ENCODE peak calls at places on chromosome 9, in five cellular contexts. B, G, O, W and N are unnamed samples.
A peak's percentile ranks its signal among the peaks of the same experiment; 100 is the strongest.

GRCh38 chr9:126431112-126431742 is 104.6 kb downstream of the MVB12B start:
- DNase-seq in B (no peak), G (no peak), O (no peak), W (no peak), N (no peak)

GRCh38 chr9:34446468-34446891 is 11.9 kb downstream of the FAM219A start:
- DNase-seq in B (no peak), G (no peak), O (peak; percentile 36), W (no peak), N (peak; percentile 55)

GRCh38 chr9:107390319-107390718 is 99.2 kb downstream of the KLF4 start:
- DNase-seq in B (peak; percentile 23), G (no peak), O (no peak), W (no peak), N (no peak)

GRCh38 chr9:98488578-98489312 is 220.0 kb downstream of the GABBR2 start:
- DNase-seq in B (peak; percentile 91), G (peak; percentile 24), O (peak; percentile 90), W (no peak), N (peak; percentile 97)

GRCh38 chr9:126611592-126612328 is 2.0 kb upstream of the LMX1B start:
- DNase-seq in B (peak; percentile 66), G (peak; percentile 90), O (peak; percentile 27), W (peak; percentile 55), N (peak; percentile 33)

GRCh38 chr9:599933-600461 is 241.5 kb upstream of the DMRT1 start:
- DNase-seq in B (no peak), G (no peak), O (no peak), W (no peak), N (no peak)

GRCh38 chr9:88235615-88236014 is 97.3 kb upstream of the SPATA31C2 start:
- DNase-seq in B (no peak), G (no peak), O (no peak), W (no peak), N (no peak)

GRCh38 chr9:22279621-22280020 is 167.0 kb upstream of the DMRTA1 start:
- DNase-seq in B (no peak), G (no peak), O (no peak), W (no peak), N (no peak)

GRCh38 chr9:14310247-14310646 is 3.7 kb downstream of the NFIB start:
- DNase-seq in B (no peak), G (no peak), O (no peak), W (no peak), N (no peak)

GRCh38 chr9:27528278-27528885 is 1.2 kb downstream of the MOB3B start:
- DNase-seq in B (peak; percentile 91), G (peak; percentile 79), O (peak; percentile 53), W (peak; percentile 82), N (no peak)

GRCh38 chr9:13992136-13992798 is 321.7 kb downstream of the NFIB start:
- DNase-seq in B (no peak), G (no peak), O (peak; percentile 30), W (no peak), N (no peak)

GRCh38 chr9:128946945-128947422 is 419 bp downstream of the DOLK start:
- DNase-seq in B (peak; percentile 30), G (peak; percentile 20), O (peak; percentile 22), W (peak; percentile 13), N (no peak)

GRCh38 chr9:106888992-106889631 is 26.1 kb downstream of the ZNF462 start:
- DNase-seq in B (peak; percentile 79), G (no peak), O (no peak), W (no peak), N (no peak)

GRCh38 chr9:116421006-116421538 is 266.0 kb upstream of the TRIM32 start:
- DNase-seq in B (peak; percentile 87), G (no peak), O (no peak), W (no peak), N (peak; percentile 38)

GRCh38 chr9:14608521-14608920 is 84.7 kb downstream of the ZDHHC21 start:
- DNase-seq in B (no peak), G (no peak), O (no peak), W (no peak), N (no peak)

GRCh38 chr9:105053209-105053652 is 125.3 kb upstream of the ABCA1 start:
- DNase-seq in B (peak; percentile 92), G (no peak), O (peak; percentile 92), W (peak; percentile 16), N (peak; percentile 53)

GRCh38 chr9:69719368-69719767 is 40.4 kb downstream of the PTAR1 start:
- DNase-seq in B (no peak), G (no peak), O (peak; percentile 13), W (no peak), N (no peak)

GRCh38 chr9:35725362-35725761 is 6.6 kb downstream of the TLN1 start:
- DNase-seq in B (no peak), G (no peak), O (no peak), W (no peak), N (no peak)

GRCh38 chr9:107644774-107645463 is 155.3 kb upstream of the KLF4 start:
- DNase-seq in B (no peak), G (no peak), O (no peak), W (no peak), N (no peak)

GRCh38 chr9:88954073-88954472 is 37.2 kb upstream of the S1PR3 start:
- DNase-seq in B (peak; percentile 62), G (no peak), O (peak; percentile 22), W (no peak), N (peak; percentile 32)

GRCh38 chr9:17802249-17802857 is 223.5 kb downstream of the SH3GL2 start:
- DNase-seq in B (no peak), G (no peak), O (peak; percentile 9), W (no peak), N (peak; percentile 16)

GRCh38 chr9:304106-304505 is 89.4 kb downstream of the DOCK8 start:
- DNase-seq in B (no peak), G (no peak), O (no peak), W (no peak), N (no peak)

GRCh38 chr9:108779506-108779905 is 76.3 kb downstream of the ACTL7B start:
- DNase-seq in B (no peak), G (no peak), O (no peak), W (no peak), N (no peak)

GRCh38 chr9:111630182-111631070 is 708 bp upstream of the DNAJC25 start:
- DNase-seq in B (no peak), G (no peak), O (peak; percentile 9), W (no peak), N (no peak)

DNA sequence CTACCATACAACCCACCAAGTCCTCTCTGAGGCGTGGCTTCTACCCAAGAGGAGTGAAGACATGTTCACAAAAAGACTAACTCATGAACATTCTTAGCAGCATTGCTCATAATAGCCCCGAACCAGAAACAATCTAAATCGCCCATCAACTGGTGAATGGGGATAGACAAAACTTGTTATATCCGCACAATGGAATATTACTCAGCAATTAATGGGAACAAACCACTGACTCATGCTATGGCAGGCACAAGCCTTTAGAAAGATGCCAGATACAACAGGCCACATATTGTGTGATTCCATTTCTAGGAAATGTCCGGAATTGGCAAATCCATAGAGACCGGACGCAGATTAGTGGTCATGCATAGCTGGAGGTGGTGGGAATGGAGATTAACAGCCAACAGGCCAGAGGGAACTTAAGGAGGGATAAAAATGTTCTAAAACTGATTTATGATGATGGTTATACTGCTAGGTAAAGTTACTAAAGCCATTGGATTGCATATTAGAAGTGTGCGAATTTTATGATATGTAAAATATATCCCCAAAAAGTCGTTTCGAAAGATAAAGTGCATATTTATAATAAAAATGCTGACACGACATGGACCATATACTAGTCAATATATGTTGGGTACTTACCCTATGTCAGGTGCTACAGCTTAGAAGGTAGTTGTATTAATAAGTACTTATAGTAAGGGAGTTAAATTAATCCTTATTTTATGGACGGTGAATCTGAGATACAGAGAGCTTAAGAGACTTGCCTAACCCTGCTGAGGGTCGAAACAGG is 55.4 kb downstream of the LHX2 start:
- DNase-seq in B (no peak), G (no peak), O (no peak), W (no peak), N (peak; percentile 71)
- TF ChIP-seq CTCF in B (no peak), G (no peak), O (no peak), W (no peak), N (no peak)

GRCh38 chr9:109972026-109973005 is 192.3 kb downstream of the PALM2AKAP2 start:
- DNase-seq in B (no peak), G (no peak), O (no peak), W (no peak), N (no peak)
- TF ChIP-seq CTCF in B (no peak), G (no peak), O (peak; percentile 32), W (no peak), N (peak; percentile 34)

GRCh38 chr9:131407717-131408195 is 13.9 kb downstream of the PRRC2B start:
- DNase-seq in B (peak; percentile 73), G (peak; percentile 54), O (no peak), W (no peak), N (no peak)
- TF ChIP-seq CTCF in B (peak; percentile 59), G (peak; percentile 37), O (peak; percentile 68), W (peak; percentile 34), N (peak; percentile 46)

GRCh38 chr9:131019387-131020239 is 10.6 kb downstream of the LAMC3 start:
- DNase-seq in B (no peak), G (no peak), O (no peak), W (no peak), N (no peak)

GRCh38 chr9:131020862-131021261 is 11.9 kb downstream of the LAMC3 start:
- DNase-seq in B (no peak), G (no peak), O (no peak), W (no peak), N (no peak)

GRCh38 chr9:131018621-131019020 is 9.6 kb downstream of the LAMC3 start:
- DNase-seq in B (no peak), G (no peak), O (no peak), W (no peak), N (no peak)

GRCh38 chr9:131020388-131020787 is 11.4 kb downstream of the LAMC3 start:
- DNase-seq in B (no peak), G (no peak), O (peak; percentile 77), W (no peak), N (peak; percentile 71)

GRCh38 chr9:131021785-131022184 is 12.8 kb downstream of the LAMC3 start:
- DNase-seq in B (no peak), G (no peak), O (no peak), W (no peak), N (no peak)
- TF ChIP-seq CTCF in B (no peak), G (no peak), O (no peak), W (no peak), N (no peak)

GRCh38 chr9:85260288-85260687 is 481.5 kb downstream of the AGTPBP1 start:
- DNase-seq in B (no peak), G (no peak), O (no peak), W (no peak), N (no peak)

GRCh38 chr9:85263288-85263687 is 478.5 kb downstream of the AGTPBP1 start:
- DNase-seq in B (no peak), G (no peak), O (no peak), W (no peak), N (no peak)

GRCh38 chr9:85262333-85262732 is 479.4 kb downstream of the AGTPBP1 start:
- DNase-seq in B (no peak), G (no peak), O (no peak), W (no peak), N (no peak)

GRCh38 chr9:85258229-85258628 is 483.5 kb downstream of the AGTPBP1 start:
- DNase-seq in B (no peak), G (no peak), O (no peak), W (no peak), N (no peak)

DNA sequence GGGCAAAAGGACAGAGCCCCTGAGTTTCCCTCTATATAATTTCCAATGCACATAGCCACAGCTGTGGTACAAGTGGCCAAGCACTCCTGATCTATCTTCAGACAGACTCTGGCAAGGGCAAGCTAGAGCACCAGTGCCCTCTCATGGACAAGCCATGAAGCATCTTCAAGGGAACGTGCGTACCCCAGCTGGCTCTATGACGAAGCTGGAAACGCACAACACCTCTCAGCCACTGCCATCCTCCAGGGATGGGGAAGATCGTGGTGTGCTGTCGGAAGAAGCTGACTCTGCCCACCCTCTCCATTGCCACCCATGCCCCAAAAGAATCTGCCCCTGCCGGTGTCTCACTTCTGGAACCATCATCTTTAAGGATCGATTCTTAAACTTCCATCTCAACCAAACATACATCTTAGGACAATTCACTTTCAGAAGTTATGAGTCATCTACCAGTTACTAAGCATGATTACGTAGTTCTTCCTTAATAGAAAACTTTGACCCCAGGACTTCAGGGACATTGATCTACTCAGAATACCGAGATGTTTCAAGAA is 482.9 kb downstream of the AGTPBP1 start:
- DNase-seq in B (peak; percentile 69), G (peak; percentile 77), O (peak; percentile 74), W (peak; percentile 66), N (peak; percentile 32)
- TF ChIP-seq CTCF in B (peak; percentile 87), G (peak; percentile 80), O (peak; percentile 81), W (peak; percentile 75), N (peak; percentile 67)